ENCODE peak calls at places on chromosomes 6 and 20, in four cellular contexts. P is adrenal gland, V is A549, S is uterus. K is an unnamed sample.

GRCh38 chr6:46528956-46529750 is 37.9 kb upstream of the RCAN2 start:
- DNase-seq in P (no peak), S (no peak), V (no peak), K (no peak)

GRCh38 chr20:3727333-3728035 is 5.0 kb upstream of the HSPA12B start:
- DNase-seq in P (no peak), S (peak), V (no peak), K (no peak)

GRCh38 chr6:99841297-99841696 is 152.7 kb downstream of the MCHR2 start:
- DNase-seq in P (no peak), S (no peak), V (no peak), K (no peak)

GRCh38 chr20:57250607-57251343 is 15.7 kb downstream of the BMP7 start:
- DNase-seq in V (no peak), S (no peak), P (no peak), K (no peak)

GRCh38 chr6:154403803-154404202 is 47.2 kb upstream of the IPCEF1 start:
- DNase-seq in P (no peak), S (peak), V (no peak), K (peak)

GRCh38 chr6:158758464-158758863 is 60.7 kb downstream of the EZR start:
- DNase-seq in P (no peak), V (no peak), S (no peak), K (no peak)

GRCh38 chr6:132491303-132491702 is 21.6 kb downstream of the STX7 start:
- DNase-seq in S (no peak), P (peak), V (no peak), K (no peak)

GRCh38 chr6:163457637-163458561 is 43.4 kb downstream of the QKI start:
- DNase-seq in P (peak), S (no peak), V (peak), K (no peak)

GRCh38 chr6:89359561-89359960 is 7.0 kb upstream of the UBE2J1 start:
- DNase-seq in P (no peak), V (no peak), S (no peak), K (no peak)

GRCh38 chr6:109360791-109361190 is 21.5 kb downstream of the CD164 start:
- DNase-seq in V (no peak), P (no peak), S (no peak), K (no peak)

GRCh38 chr6:129663531-129663930 is 46.4 kb downstream of the ARHGAP18 start:
- DNase-seq in V (no peak), P (no peak), S (no peak), K (no peak)
- H3K4me3 ChIP-seq in V (no peak), P (no peak), S (no peak), K (no peak)

GRCh38 chr6:161198176-161198575 is 75.7 kb downstream of the AGPAT4 start:
- DNase-seq in P (no peak), S (no peak), V (no peak), K (no peak)

GRCh38 chr6:161199845-161200244 is 74.0 kb downstream of the AGPAT4 start:
- DNase-seq in V (no peak), S (no peak), P (no peak), K (no peak)

GRCh38 chr6:161204866-161205557 is 68.8 kb downstream of the AGPAT4 start:
- DNase-seq in S (no peak), V (no peak), P (no peak), K (no peak)

GRCh38 chr6:161198781-161199505 is 74.9 kb downstream of the AGPAT4 start:
- DNase-seq in P (no peak), S (no peak), V (no peak), K (no peak)

GRCh38 chr6:161200610-161201201 is 73.2 kb downstream of the AGPAT4 start:
- DNase-seq in P (no peak), S (no peak), V (no peak), K (no peak)
- H3K27ac ChIP-seq in P (no peak), S (no peak), V (no peak), K (no peak)

DNA sequence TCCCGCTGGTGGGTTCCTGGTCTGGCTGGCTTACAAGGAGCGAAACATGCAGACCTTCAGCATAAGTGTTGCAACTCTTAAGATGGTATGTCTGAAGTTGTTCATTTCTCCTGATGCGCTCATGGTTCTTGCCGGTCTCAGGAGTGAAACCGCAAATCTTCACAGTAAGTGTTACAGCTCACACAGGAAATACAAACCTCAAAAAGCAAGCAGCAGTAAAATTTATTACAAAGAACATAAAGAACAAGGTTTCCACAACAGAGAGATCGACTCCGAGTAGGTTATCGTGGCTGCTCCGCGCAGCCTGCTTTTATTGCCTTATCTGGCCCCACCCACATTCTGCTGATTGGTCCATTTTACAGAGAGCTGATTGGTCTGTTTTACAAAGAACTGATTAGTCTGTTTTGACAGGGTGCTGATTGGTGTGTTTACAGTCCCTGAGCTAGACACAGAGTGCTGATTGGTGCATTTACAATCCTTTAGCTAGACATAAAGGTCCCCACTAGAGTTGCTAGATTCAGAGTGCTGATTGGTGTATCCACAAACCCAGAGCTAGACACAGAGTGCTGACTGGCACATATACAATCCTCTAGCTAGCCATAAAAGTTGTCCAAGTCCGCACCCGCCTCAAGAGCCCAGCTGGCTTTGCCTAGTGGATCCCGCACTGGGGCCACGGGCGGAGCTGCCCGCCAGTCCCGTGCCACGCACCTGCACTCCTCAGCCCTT is 39.2 kb downstream of the TRIM27 start:
- DNase-seq in V (no peak), P (no peak), S (no peak), K (no peak)
- TF ChIP-seq POLR2A in V (no peak), P (no peak), S (no peak), K (no peak)

DNA sequence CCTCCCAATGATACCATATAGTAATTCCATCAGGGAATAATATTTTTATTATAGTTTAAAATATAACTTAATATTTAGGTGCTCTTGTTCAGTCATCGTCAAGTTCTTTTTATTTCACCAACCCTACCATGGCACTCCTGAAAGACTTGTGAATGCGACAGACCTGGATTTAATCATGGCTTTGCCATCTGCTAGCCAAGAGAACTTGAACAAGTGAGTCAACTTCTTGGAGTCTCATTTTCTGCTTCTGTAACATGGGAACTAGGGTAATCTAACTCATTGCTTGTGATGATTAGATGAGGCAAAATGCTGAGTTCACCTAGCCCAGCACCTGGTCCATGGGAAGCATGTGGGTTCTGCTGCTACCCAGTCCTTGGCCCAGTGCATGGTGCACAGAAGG is 62.9 kb downstream of the ESR1 start:
- DNase-seq in P (no peak), V (no peak), S (no peak), K (no peak)
- H3K4me3 ChIP-seq in P (no peak), V (no peak), S (no peak), K (no peak)

GRCh38 chr6:41488064-41488391 is 58.2 kb upstream of the FOXP4 start:
- DNase-seq in S (no peak), V (no peak), P (no peak), K (no peak)
- H3K27ac ChIP-seq in S (peak), V (no peak), P (no peak), K (no peak)

GRCh38 chr6:41781302-41781711 is 725 bp downstream of the PRICKLE4 start:
- DNase-seq in V (no peak), P (no peak), S (no peak), K (no peak)
- TF ChIP-seq POLR2A in V (no peak), P (no peak), S (no peak), K (no peak)

K was measured in prostate gland.